ENCODE peak calls at places on chromosomes 2 and 18, in eight cellular contexts. J, U, L, S, H, P, O and V are unnamed samples.

GRCh38 chr2:36389081-36389480 is 33.5 kb downstream of the CRIM1 start:
- DNase-seq in S (no peak), H (no peak), J (no peak), L (peak; percentile 16), P (no peak), O (no peak), U (no peak), V (no peak)

GRCh38 chr2:121826036-121826435 is 70.6 kb downstream of the TSN start:
- DNase-seq in H (no peak), U (peak; percentile 25), L (no peak), O (no peak), P (no peak), J (no peak), S (no peak), V (no peak)

GRCh38 chr2:40844353-40845277 is 392.7 kb upstream of the SLC8A1 start:
- DNase-seq in L (no peak), P (no peak), H (no peak), S (no peak), J (no peak), U (no peak), O (no peak), V (no peak)

GRCh38 chr2:231714639-231715498 is 6.5 kb downstream of the PTMA start:
- DNase-seq in J (peak; percentile 83), S (peak; percentile 82), U (no peak), O (peak; percentile 75), L (peak; percentile 66), H (no peak), P (peak; percentile 84), V (peak; percentile 81)

GRCh38 chr2:143284087-143284675 is 155.0 kb downstream of the ARHGAP15 start:
- DNase-seq in U (peak; percentile 15), J (no peak), S (peak; percentile 12), H (no peak), L (peak; percentile 5), P (no peak), O (no peak), V (no peak)

GRCh38 chr2:206452750-206453149 is 9.4 kb downstream of the ADAM23 start:
- DNase-seq in U (no peak), L (peak; percentile 22), O (no peak), H (no peak), P (no peak), S (no peak), J (no peak), V (no peak)

GRCh38 chr2:160454070-160454797 is 39.4 kb downstream of the RBMS1 start:
- DNase-seq in O (no peak), P (no peak), H (no peak), J (no peak), U (no peak), L (no peak), S (no peak), V (no peak)

GRCh38 chr2:120669121-120669952 is 66.3 kb upstream of the GLI2 start:
- DNase-seq in O (no peak), H (peak; percentile 31), L (no peak), J (no peak), S (peak; percentile 69), P (no peak), U (no peak), V (peak; percentile 37)

GRCh38 chr2:1606421-1607235 is 137.7 kb downstream of the PXDN start:
- DNase-seq in S (no peak), J (peak; percentile 49), H (no peak), P (no peak), U (no peak), O (no peak), L (no peak), V (no peak)

GRCh38 chr18:51196116-51196810 is 1.2 kb downstream of the MEX3C start:
- DNase-seq in H (no peak), S (peak; percentile 28), O (peak; percentile 15), J (peak; percentile 73), U (peak; percentile 18), P (peak; percentile 53), L (peak; percentile 2), V (no peak)

GRCh38 chr18:48342125-48342524 is 67.1 kb downstream of the ZBTB7C start:
- DNase-seq in U (no peak), O (no peak), H (no peak), P (no peak), L (no peak), J (peak; percentile 88), S (no peak), V (no peak)

GRCh38 chr18:48347756-48348326 is 61.3 kb downstream of the ZBTB7C start:
- DNase-seq in S (no peak), U (no peak), P (no peak), H (no peak), L (no peak), O (no peak), J (peak; percentile 28), V (no peak)

GRCh38 chr18:48342588-48342987 is 66.6 kb downstream of the ZBTB7C start:
- DNase-seq in H (no peak), L (no peak), O (no peak), J (no peak), P (no peak), U (no peak), S (no peak), V (no peak)

GRCh38 chr18:48348739-48349138 is 60.4 kb downstream of the ZBTB7C start:
- DNase-seq in P (no peak), U (no peak), L (no peak), J (peak; percentile 56), H (no peak), O (no peak), S (no peak), V (no peak)

DNA sequence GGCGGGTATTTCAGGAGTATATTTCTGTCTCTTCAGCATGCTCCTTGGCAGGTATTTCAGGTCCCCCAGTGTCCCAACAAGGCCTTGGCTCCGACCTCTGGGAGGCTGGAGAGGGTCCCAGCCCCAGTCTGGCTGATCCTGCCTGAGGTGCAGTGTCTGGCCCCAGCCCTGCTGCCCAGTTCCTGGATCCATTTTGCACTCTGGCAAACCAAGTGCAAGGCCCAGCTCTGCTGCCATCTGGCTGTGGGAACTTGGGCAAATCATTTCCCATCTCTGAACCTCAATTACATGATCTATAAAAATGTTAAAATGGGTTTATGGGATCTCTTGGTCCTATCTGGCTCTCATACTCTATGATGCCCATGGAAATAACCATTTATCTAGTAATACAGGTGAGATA is 63.6 kb downstream of the ZBTB7C start:
- DNase-seq in S (peak; percentile 48), J (no peak), P (peak; percentile 41), L (peak; percentile 11), U (peak; percentile 5), O (no peak), H (no peak), V (no peak)
- TF ChIP-seq CTCF in S (no peak), J (no peak), P (peak; percentile 27), L (peak; percentile 35), U (peak; percentile 74), O (no peak), H (peak; percentile 32), V (no peak)

DNA sequence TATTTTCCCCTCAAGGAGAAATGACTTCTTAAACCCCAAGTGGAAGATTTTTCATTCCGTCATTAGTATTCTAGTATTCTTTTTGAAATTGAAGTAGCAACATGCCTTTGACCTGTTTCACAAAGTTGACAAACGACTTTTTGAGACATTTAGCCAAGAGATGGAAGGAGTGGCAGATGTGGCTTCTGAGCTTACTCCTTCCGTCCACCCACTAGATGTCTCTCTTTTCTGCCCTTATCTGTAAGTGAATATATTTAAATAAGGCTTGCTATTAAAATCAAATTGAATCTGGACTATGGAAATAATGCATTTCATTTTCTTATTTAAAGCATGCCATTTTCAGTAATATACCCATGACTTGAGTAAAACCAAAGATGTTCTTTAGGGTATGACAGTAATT is 74.1 kb downstream of the ACTR3 start:
- DNase-seq in S (no peak), U (no peak), O (no peak), P (no peak), J (no peak), H (no peak), L (no peak), V (no peak)
- TF ChIP-seq CTCF in S (no peak), U (peak; percentile 48), O (no peak), P (no peak), J (no peak), H (no peak), L (no peak), V (no peak)

DNA sequence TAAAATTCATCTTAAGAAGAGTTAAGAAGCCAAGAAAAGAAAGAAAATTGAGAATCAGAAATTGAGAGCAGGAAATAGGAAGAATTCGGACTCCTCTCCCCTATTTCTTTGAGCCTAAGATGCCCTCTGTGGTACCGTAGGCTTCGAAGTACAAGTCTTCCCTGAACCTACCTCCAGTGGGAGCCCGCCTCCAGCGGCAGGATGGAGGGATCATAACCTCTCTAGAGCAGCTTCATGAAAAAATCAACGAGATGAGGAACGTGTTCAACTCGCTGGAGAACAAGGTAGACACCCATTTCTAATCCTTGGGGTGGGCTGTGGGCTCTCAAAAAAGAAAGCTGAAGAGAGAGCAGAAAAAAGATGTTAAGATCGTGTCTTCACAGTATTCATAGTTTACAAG is 36.3 kb downstream of the ARHGEF33 start:
- DNase-seq in H (no peak), J (no peak), L (no peak), P (no peak), O (no peak), S (no peak), U (no peak), V (no peak)
- TF ChIP-seq CTCF in H (no peak), J (no peak), L (no peak), P (no peak), O (no peak), S (no peak), U (no peak), V (peak; percentile 18)

GRCh38 chr2:238518127-238518827 is 91.5 kb downstream of the ASB1 start:
- DNase-seq in L (no peak), J (no peak), U (peak; percentile 48), P (no peak), H (peak; percentile 94), S (no peak), O (no peak), V (no peak)
- TF ChIP-seq CTCF in L (no peak), J (no peak), U (peak; percentile 38), P (no peak), H (peak; percentile 9), S (no peak), O (no peak), V (no peak)

GRCh38 chr2:138501427-138502252 is at the start of gene SPOPL:
- DNase-seq in L (peak; percentile 95), P (peak; percentile 91), H (peak; percentile 87), U (peak; percentile 84), J (peak; percentile 97), S (peak; percentile 95), O (peak; percentile 67), V (peak; percentile 93)
- TF ChIP-seq CTCF in L (peak; percentile 26), P (no peak), H (no peak), U (peak; percentile 66), J (peak; percentile 49), S (peak; percentile 35), O (no peak), V (peak; percentile 50)

DNA sequence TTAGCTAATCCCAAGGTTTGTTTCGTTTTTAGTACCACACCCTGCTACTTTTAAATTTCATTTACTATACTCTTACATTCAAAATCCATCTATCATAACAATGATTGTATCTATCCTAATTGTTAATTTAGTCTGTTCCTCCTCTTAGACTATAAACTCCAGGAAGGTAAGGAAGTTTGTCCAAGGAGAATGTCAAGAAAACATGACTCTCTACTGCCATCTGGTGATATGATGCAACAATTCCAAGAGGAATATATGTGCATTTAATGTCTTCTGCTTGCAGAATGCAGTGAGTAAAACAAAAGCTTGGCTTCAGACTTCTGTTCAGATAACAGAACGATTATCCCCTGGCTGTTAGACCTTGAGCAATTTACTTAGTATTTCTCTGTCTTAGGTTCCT is 1267.1 kb downstream of the LRP1B start:
- DNase-seq in U (peak; percentile 27), J (no peak), L (peak; percentile 20), H (peak; percentile 28), S (peak; percentile 6), P (no peak), O (no peak), V (no peak)
- TF ChIP-seq CTCF in U (peak; percentile 77), J (peak; percentile 36), L (peak; percentile 47), H (peak; percentile 20), S (peak; percentile 36), P (peak; percentile 33), O (no peak), V (peak; percentile 67)